ENCODE peak calls at places on chromosomes 3 and 15, in four cellular contexts. G is PC-3, I is PC-9, H is kidney. T is an unnamed sample.
A peak's percentile ranks its signal among the peaks of the same experiment; 100 is the strongest.

GRCh38 chr15:100011235-100011634 is 278.0 kb upstream of the LYSMD4 start:
- DNase-seq in G (no peak), I (no peak), H (no peak), T (no peak)

GRCh38 chr15:48996276-48996675 is 32.6 kb upstream of the SHC4 start:
- DNase-seq in G (no peak), I (no peak), H (no peak), T (no peak)

GRCh38 chr3:98695816-98696215 is 67.3 kb upstream of the ST3GAL6 start:
- DNase-seq in G (peak; percentile 79), I (no peak), H (no peak), T (no peak)

GRCh38 chr3:177150970-177151627 is 46.2 kb downstream of the TBL1XR1 start:
- DNase-seq in G (peak; percentile 92), I (peak; percentile 54), H (no peak), T (no peak)

GRCh38 chr15:29792426-29793159 is 29.7 kb downstream of the TJP1 start:
- DNase-seq in G (no peak), I (no peak), H (no peak), T (no peak)

GRCh38 chr3:150124142-150124541 is 153.4 kb upstream of the PFN2 start:
- DNase-seq in G (no peak), I (no peak), H (no peak), T (no peak)

GRCh38 chr15:33150993-33151392 is 43.5 kb downstream of the FMN1 start:
- DNase-seq in G (no peak), I (no peak), H (no peak), T (no peak)

GRCh38 chr3:10783360-10784346 is 32.4 kb upstream of the SLC6A11 start:
- DNase-seq in G (peak; percentile 78), I (no peak), H (no peak), T (no peak)

GRCh38 chr15:67873777-67874176 is 33.9 kb upstream of the RNU6-1 start:
- DNase-seq in G (no peak), I (no peak), H (no peak), T (no peak)

GRCh38 chr3:106425021-106425420 is 556.2 kb upstream of the CBLB start:
- DNase-seq in G (no peak), I (no peak), H (no peak), T (no peak)

GRCh38 chr3:146117406-146118285 is 43.3 kb downstream of the PLOD2 start:
- DNase-seq in G (peak; percentile 27), I (no peak), H (no peak), T (no peak)

GRCh38 chr3:126958638-126959085 is 24.3 kb upstream of the PLXNA1 start:
- DNase-seq in G (no peak), I (no peak), H (peak; percentile 53), T (no peak)

GRCh38 chr3:126955004-126955790 is 27.7 kb upstream of the PLXNA1 start:
- DNase-seq in G (no peak), I (no peak), H (peak; percentile 55), T (no peak)

GRCh38 chr3:126956361-126956760 is 26.6 kb upstream of the PLXNA1 start:
- DNase-seq in G (no peak), I (no peak), H (peak; percentile 39), T (no peak)

GRCh38 chr3:126957776-126958637 is 24.9 kb upstream of the PLXNA1 start:
- DNase-seq in G (no peak), I (no peak), H (peak; percentile 48), T (no peak)

GRCh38 chr3:126956866-126957650 is 25.9 kb upstream of the PLXNA1 start:
- DNase-seq in G (no peak), I (no peak), H (peak; percentile 73), T (no peak)
- H3K4me1 ChIP-seq in G (peaks cover 27% of the 10 kb centered on the region), I (peaks cover 26% of the 10 kb centered on the region), H (peaks cover 11% of the 10 kb centered on the region), T (peaks cover 2% of the 10 kb centered on the region)

DNA sequence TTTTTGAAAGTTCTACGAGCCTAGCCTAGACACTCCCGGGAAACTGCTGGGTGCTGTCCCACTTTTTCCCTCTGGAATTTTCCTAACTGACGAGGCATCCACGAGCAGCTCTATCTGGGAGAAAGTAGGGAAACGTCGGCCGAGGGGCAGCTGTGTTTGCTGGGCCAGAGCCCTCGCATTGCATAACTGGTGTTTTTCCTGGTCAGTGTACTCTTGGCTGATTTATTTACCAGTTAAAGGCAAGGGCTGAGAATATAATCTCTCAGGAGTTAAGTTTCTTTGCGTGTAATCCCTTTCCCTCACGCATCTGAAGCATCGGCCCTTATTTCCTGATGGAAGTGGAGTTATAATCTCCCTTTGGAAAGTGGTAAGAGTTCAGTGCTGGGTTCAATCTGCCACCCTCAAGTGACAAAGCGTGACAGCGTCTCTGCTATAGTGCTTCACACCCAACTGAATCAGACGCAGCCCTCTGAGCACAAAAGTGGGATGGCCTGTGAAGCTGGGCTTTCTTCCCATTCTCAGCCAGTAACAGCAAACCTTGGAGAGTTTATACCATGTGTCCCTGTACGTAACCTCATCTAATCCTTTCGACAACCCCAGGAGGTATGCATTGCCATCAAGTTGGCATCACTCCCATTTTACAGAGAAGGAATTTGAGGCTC is 311.5 kb downstream of the RORA start:
- DNase-seq in G (no peak), I (no peak), H (peak; percentile 74), T (no peak)
- H3K4me3 ChIP-seq in G (no peak overlapping the region), I (no peak overlapping the region), H (no peak overlapping the region), T (peak overlapping the region; percentile 25)

DNA sequence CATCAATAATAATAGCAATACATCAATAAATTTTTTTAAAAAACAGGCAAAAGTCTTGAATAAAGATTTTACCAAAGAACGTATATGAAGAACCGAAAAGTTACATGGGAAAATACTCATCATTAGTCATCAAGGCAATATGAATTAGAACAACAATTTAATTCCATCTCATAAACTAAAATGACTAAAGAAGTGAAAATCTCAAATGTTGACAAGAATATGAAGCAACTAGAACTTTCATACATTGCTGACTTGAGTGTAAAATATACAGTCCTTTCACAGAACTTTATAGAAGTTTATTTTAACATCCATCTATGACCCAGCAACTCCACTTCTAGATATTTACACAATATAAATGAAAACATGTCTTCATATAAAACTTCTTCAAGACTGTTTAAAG is 35.3 kb upstream of the ABHD10 start:
- DNase-seq in G (peak; percentile 68), I (no peak), H (no peak), T (no peak)
- H3K27ac ChIP-seq in G (peak overlapping the region; percentile 67), I (peak overlapping the region; percentile 39), H (no peak overlapping the region), T (no peak overlapping the region)

GRCh38 chr15:70796516-70797310 is 33.4 kb upstream of the UACA start:
- DNase-seq in G (no peak), I (no peak), H (no peak), T (no peak)
- H3K4me1 ChIP-seq in G (peaks cover 77% of the 10 kb centered on the region), I (peaks cover 51% of the 10 kb centered on the region), H (peaks cover 7% of the 10 kb centered on the region), T (peaks cover 24% of the 10 kb centered on the region)

GRCh38 chr3:48684480-48685143 is 1.1 kb downstream of the NCKIPSD start:
- DNase-seq in G (no peak), I (no peak), H (peak; percentile 86), T (no peak)

GRCh38 chr3:48685603-48686511 is at the start of gene NCKIPSD:
- DNase-seq in G (peak; percentile 92), I (peak; percentile 52), H (peak; percentile 96), T (peak; percentile 50)

GRCh38 chr3:48685293-48685602 is 467 bp downstream of the NCKIPSD start:
- DNase-seq in G (no peak), I (no peak), H (no peak), T (no peak)

GRCh38 chr3:48682786-48683185 is 2.9 kb downstream of the NCKIPSD start:
- DNase-seq in G (no peak), I (no peak), H (no peak), T (no peak)

DNA sequence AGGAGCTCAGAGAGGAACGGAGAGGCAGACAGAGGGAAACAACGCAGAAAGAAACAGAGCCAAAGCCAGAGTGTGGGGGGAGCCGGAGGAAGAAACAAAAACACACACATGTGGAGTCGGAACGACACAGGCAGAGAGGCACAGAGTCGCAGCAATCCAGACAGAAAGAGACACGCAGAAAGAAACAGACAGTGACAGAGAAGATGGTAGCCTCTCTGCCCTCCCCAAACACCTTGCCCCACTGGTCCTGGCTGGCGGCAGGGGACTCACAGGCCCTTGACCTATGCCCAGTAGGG is 1.7 kb downstream of the NCKIPSD start:
- DNase-seq in G (no peak), I (no peak), H (no peak), T (no peak)
- H3K4me3 ChIP-seq in G (peak overlapping the region; percentile 90), I (no peak overlapping the region), H (peak overlapping the region; percentile 56), T (peak overlapping the region; percentile 81)

GRCh38 chr15:75751901-75752300 is 39.3 kb upstream of the CSPG4 start:
- DNase-seq in G (no peak), I (no peak), H (no peak), T (no peak)
- H3K27ac ChIP-seq in G (no peak overlapping the region), I (no peak overlapping the region), H (no peak overlapping the region), T (no peak overlapping the region)

GRCh38 chr15:52558196-52558595 is 10.6 kb downstream of the ARPP19 start:
- DNase-seq in G (no peak), I (no peak), H (no peak), T (no peak)

GRCh38 chr15:52557242-52557641 is 11.6 kb downstream of the ARPP19 start:
- DNase-seq in G (no peak), I (no peak), H (no peak), T (no peak)

GRCh38 chr15:52559583-52559982 is 9.2 kb downstream of the ARPP19 start:
- DNase-seq in G (no peak), I (no peak), H (no peak), T (no peak)

GRCh38 chr15:52559022-52559421 is 9.8 kb downstream of the ARPP19 start:
- DNase-seq in G (no peak), I (no peak), H (no peak), T (no peak)

DNA sequence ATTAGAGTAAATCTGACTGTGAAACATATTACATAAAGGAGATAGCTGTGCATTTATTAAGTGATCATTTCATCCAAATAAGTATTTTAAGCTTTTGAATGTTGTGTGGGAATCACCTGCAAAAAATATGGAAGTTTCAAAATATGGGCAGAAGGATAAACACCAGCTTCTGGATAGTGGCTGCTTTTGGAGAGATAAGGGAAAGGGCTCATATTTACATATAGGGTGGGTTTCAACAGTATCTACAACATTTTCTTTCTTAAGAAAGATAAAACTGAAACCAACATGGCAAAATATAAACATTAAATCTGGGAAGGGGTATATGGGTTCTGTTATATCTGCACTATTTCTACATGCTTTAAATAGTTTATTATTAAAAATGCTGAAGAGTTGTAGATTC is 12.3 kb downstream of the ARPP19 start:
- DNase-seq in G (no peak), I (no peak), H (no peak), T (no peak)
- H3K4me1 ChIP-seq in G (no peaks in the 10 kb centered on the region), I (no peaks in the 10 kb centered on the region), H (peaks cover 3% of the 10 kb centered on the region), T (peaks cover 16% of the 10 kb centered on the region)

GRCh38 chr3:147411235-147411607 is 2.1 kb downstream of the ZIC1 start:
- DNase-seq in G (no peak), I (no peak), H (no peak), T (no peak)
- H3K4me3 ChIP-seq in G (no peak overlapping the region), I (no peak overlapping the region), H (no peak overlapping the region), T (peak overlapping the region; percentile 35)

GRCh38 chr3:138936763-138937689 is 9.9 kb downstream of the FOXL2 start:
- DNase-seq in G (no peak), I (no peak), H (no peak), T (no peak)

GRCh38 chr3:138935864-138936762 is 10.8 kb downstream of the FOXL2 start:
- DNase-seq in G (peak; percentile 71), I (no peak), H (peak; percentile 86), T (no peak)

GRCh38 chr3:138933981-138934691 is 12.8 kb downstream of the FOXL2 start:
- DNase-seq in G (no peak), I (no peak), H (no peak), T (no peak)

GRCh38 chr3:138937690-138938055 is 9.3 kb downstream of the FOXL2 start:
- DNase-seq in G (no peak), I (no peak), H (no peak), T (no peak)

GRCh38 chr3:138935505-138935863 is 11.5 kb downstream of the FOXL2 start:
- DNase-seq in G (peak; percentile 4), I (no peak), H (no peak), T (no peak)
- H3K27ac ChIP-seq in G (no peak overlapping the region), I (no peak overlapping the region), H (no peak overlapping the region), T (no peak overlapping the region)